ENCODE peak calls at places on chromosome 10, in six cellular contexts. One of them, this sample, is unnamed.

GRCh38 chr10:95168694-95169093 is 25.3 kb upstream of the ACSM6 start:
- DNase-seq in mammary epithelial cell: no peak
- DNase-seq in astrocyte: no peak
- DNase-seq in thyroid gland: no peak
- DNase-seq in adrenal gland: no peak
- DNase-seq in A549: no peak
- DNase-seq in this sample: no peak

GRCh38 chr10:76492026-76492425 is 1060.6 kb downstream of the LRMDA start:
- DNase-seq in mammary epithelial cell: peak
- DNase-seq in astrocyte: peak
- DNase-seq in thyroid gland: no peak
- DNase-seq in adrenal gland: no peak
- DNase-seq in A549: no peak
- DNase-seq in this sample: no peak

GRCh38 chr10:7111574-7111973 is 299.3 kb downstream of the SFMBT2 start:
- DNase-seq in mammary epithelial cell: peak
- DNase-seq in astrocyte: peak
- DNase-seq in thyroid gland: no peak
- DNase-seq in adrenal gland: no peak
- DNase-seq in A549: no peak
- DNase-seq in this sample: no peak

GRCh38 chr10:30127120-30127541 is 67.7 kb upstream of the JCAD start:
- DNase-seq in mammary epithelial cell: no peak
- DNase-seq in astrocyte: peak
- DNase-seq in thyroid gland: no peak
- DNase-seq in adrenal gland: no peak
- DNase-seq in A549: no peak
- DNase-seq in this sample: no peak

GRCh38 chr10:96082153-96082552 is 38.8 kb downstream of the CCNJ start:
- DNase-seq in mammary epithelial cell: no peak
- DNase-seq in astrocyte: no peak
- DNase-seq in thyroid gland: no peak
- DNase-seq in adrenal gland: no peak
- DNase-seq in A549: no peak
- DNase-seq in this sample: no peak

GRCh38 chr10:133100706-133101463 is 13.2 kb downstream of the ADGRA1 start:
- DNase-seq in mammary epithelial cell: no peak
- DNase-seq in astrocyte: no peak
- DNase-seq in thyroid gland: peak
- DNase-seq in adrenal gland: peak
- DNase-seq in A549: no peak
- DNase-seq in this sample: no peak

GRCh38 chr10:43105119-43105792 is 28.4 kb downstream of the RET start:
- DNase-seq in mammary epithelial cell: peak
- DNase-seq in astrocyte: peak
- DNase-seq in thyroid gland: peak
- DNase-seq in adrenal gland: peak
- DNase-seq in A549: peak
- DNase-seq in this sample: peak

GRCh38 chr10:4280481-4281206 is 495.6 kb upstream of the KLF6 start:
- DNase-seq in mammary epithelial cell: peak
- DNase-seq in astrocyte: peak
- DNase-seq in thyroid gland: no peak
- DNase-seq in adrenal gland: no peak
- DNase-seq in A549: no peak
- DNase-seq in this sample: no peak

GRCh38 chr10:67779455-67780205 is 58.4 kb downstream of the DNAJC12 start:
- DNase-seq in mammary epithelial cell: peak
- DNase-seq in astrocyte: peak
- DNase-seq in thyroid gland: peak
- DNase-seq in adrenal gland: peak
- DNase-seq in A549: peak
- DNase-seq in this sample: peak

GRCh38 chr10:65548046-65548445 is 1377.8 kb upstream of the LRRTM3 start:
- DNase-seq in mammary epithelial cell: no peak
- DNase-seq in astrocyte: no peak
- DNase-seq in thyroid gland: no peak
- DNase-seq in adrenal gland: no peak
- DNase-seq in A549: no peak
- DNase-seq in this sample: no peak

GRCh38 chr10:88205842-88206446 is 342.5 kb downstream of the PTEN start:
- DNase-seq in mammary epithelial cell: no peak
- DNase-seq in astrocyte: peak
- DNase-seq in thyroid gland: peak
- DNase-seq in adrenal gland: no peak
- DNase-seq in A549: no peak
- DNase-seq in this sample: no peak

GRCh38 chr10:27742926-27743735 is 2.5 kb downstream of the MKX start:
- DNase-seq in mammary epithelial cell: peak
- DNase-seq in astrocyte: no peak
- DNase-seq in thyroid gland: peak
- DNase-seq in adrenal gland: peak
- DNase-seq in A549: no peak
- DNase-seq in this sample: no peak

GRCh38 chr10:29590598-29591415 is 44.0 kb downstream of the SVIL start:
- DNase-seq in mammary epithelial cell: peak
- DNase-seq in astrocyte: peak
- DNase-seq in thyroid gland: no peak
- DNase-seq in adrenal gland: peak
- DNase-seq in A549: peak
- DNase-seq in this sample: no peak

GRCh38 chr10:47253030-47253637 is 46.9 kb upstream of the GDF10 start:
- DNase-seq in mammary epithelial cell: no peak
- DNase-seq in astrocyte: no peak
- DNase-seq in thyroid gland: no peak
- DNase-seq in adrenal gland: no peak
- DNase-seq in A549: no peak
- DNase-seq in this sample: peak

GRCh38 chr10:11091517-11092102 is 73.9 kb downstream of the CELF2 start:
- DNase-seq in mammary epithelial cell: no peak
- DNase-seq in astrocyte: no peak
- DNase-seq in thyroid gland: no peak
- DNase-seq in adrenal gland: no peak
- DNase-seq in A549: no peak
- DNase-seq in this sample: no peak

GRCh38 chr10:43686414-43686813 is 37.7 kb upstream of the ZNF32 start:
- DNase-seq in mammary epithelial cell: no peak
- DNase-seq in astrocyte: no peak
- DNase-seq in thyroid gland: no peak
- DNase-seq in adrenal gland: no peak
- DNase-seq in A549: no peak
- DNase-seq in this sample: no peak

GRCh38 chr10:1610986-1611770 is 126.1 kb downstream of the ADARB2 start:
- DNase-seq in mammary epithelial cell: no peak
- DNase-seq in astrocyte: no peak
- DNase-seq in thyroid gland: no peak
- DNase-seq in adrenal gland: no peak
- DNase-seq in A549: no peak
- DNase-seq in this sample: no peak

GRCh38 chr10:69409176-69409495 is 7.6 kb downstream of the TACR2 start:
- DNase-seq in mammary epithelial cell: no peak
- DNase-seq in astrocyte: no peak
- DNase-seq in thyroid gland: no peak
- DNase-seq in adrenal gland: no peak
- DNase-seq in A549: no peak
- DNase-seq in this sample: no peak

GRCh38 chr10:69406302-69406811 is 10.4 kb downstream of the TACR2 start:
- DNase-seq in mammary epithelial cell: peak
- DNase-seq in astrocyte: no peak
- DNase-seq in thyroid gland: peak
- DNase-seq in adrenal gland: peak
- DNase-seq in A549: no peak
- DNase-seq in this sample: no peak

GRCh38 chr10:69406816-69407580 is 9.7 kb downstream of the TACR2 start:
- DNase-seq in mammary epithelial cell: no peak
- DNase-seq in astrocyte: no peak
- DNase-seq in thyroid gland: no peak
- DNase-seq in adrenal gland: no peak
- DNase-seq in A549: no peak
- DNase-seq in this sample: no peak

GRCh38 chr10:69408318-69409175 is 8.2 kb downstream of the TACR2 start:
- DNase-seq in mammary epithelial cell: peak
- DNase-seq in astrocyte: peak
- DNase-seq in thyroid gland: peak
- DNase-seq in adrenal gland: peak
- DNase-seq in A549: peak
- DNase-seq in this sample: peak

GRCh38 chr10:69407621-69408301 is 9.0 kb downstream of the TACR2 start:
- DNase-seq in mammary epithelial cell: no peak
- DNase-seq in astrocyte: no peak
- DNase-seq in thyroid gland: no peak
- DNase-seq in adrenal gland: peak
- DNase-seq in A549: peak
- DNase-seq in this sample: no peak
- TF ChIP-seq CTCF in mammary epithelial cell: no peak
- TF ChIP-seq CTCF in astrocyte: no peak
- TF ChIP-seq CTCF in thyroid gland: no peak
- TF ChIP-seq CTCF in adrenal gland: no peak
- TF ChIP-seq CTCF in A549: peak
- TF ChIP-seq CTCF in this sample: no peak

DNA sequence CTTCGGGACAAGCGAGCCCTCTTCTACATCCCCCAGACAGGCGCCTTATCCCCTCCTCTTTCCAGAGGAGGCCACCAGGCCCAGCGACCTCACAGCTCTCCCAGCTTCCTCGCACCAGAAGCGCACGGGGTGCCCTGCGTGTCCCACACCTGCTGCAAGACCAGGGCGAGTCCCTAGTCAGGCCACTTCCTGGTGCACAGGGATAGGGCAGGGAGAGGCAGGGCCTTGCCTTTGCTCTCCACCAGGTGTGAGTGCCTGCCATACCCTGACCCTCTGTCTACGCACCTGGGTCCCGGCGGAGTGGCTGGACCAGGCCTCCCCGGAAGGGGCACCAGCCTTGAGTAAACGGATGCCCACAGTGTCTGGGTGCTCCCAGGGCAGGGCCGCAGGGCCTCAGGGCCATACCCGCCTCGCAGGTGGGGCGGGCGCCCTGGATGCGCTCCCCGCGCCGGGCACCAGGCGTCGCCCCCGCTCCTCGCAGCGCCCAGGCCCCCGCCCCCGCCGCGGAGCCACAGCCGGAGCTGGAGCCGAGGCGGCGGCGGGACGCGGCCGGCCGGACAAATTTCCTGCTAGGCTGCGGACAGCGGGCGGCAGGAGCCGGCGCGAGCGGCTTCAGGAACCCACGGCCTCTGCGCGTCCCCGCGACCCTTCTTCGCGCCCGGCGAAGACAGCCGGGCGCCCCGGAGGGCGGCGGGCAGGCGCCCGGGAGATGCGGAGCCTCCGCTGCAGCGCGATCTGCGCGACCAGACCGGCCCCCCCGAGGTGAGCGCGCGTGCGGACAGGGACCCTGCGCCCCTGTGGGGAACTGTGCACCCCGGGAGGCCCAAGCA is at the start of gene PTPRE:
- DNase-seq in mammary epithelial cell: peak
- DNase-seq in astrocyte: no peak
- DNase-seq in thyroid gland: peak
- DNase-seq in adrenal gland: peak
- DNase-seq in A549: peak
- DNase-seq in this sample: no peak
- H3K27ac ChIP-seq in mammary epithelial cell: no peak
- H3K27ac ChIP-seq in astrocyte: peak
- H3K27ac ChIP-seq in thyroid gland: peak
- H3K27ac ChIP-seq in adrenal gland: peak
- H3K27ac ChIP-seq in A549: peak
- H3K27ac ChIP-seq in this sample: peak

GRCh38 chr10:101139421-101139911 is 8.4 kb downstream of the TLX1 start:
- DNase-seq in mammary epithelial cell: no peak
- DNase-seq in astrocyte: no peak
- DNase-seq in thyroid gland: no peak
- DNase-seq in adrenal gland: no peak
- DNase-seq in A549: no peak
- DNase-seq in this sample: no peak
- TF ChIP-seq CTCF in mammary epithelial cell: peak
- TF ChIP-seq CTCF in astrocyte: peak
- TF ChIP-seq CTCF in thyroid gland: no peak
- TF ChIP-seq CTCF in adrenal gland: no peak
- TF ChIP-seq CTCF in A549: no peak
- TF ChIP-seq CTCF in this sample: no peak

GRCh38 chr10:59383908-59384307 is 21.6 kb upstream of the FAM13C start:
- DNase-seq in mammary epithelial cell: no peak
- DNase-seq in astrocyte: no peak
- DNase-seq in thyroid gland: no peak
- DNase-seq in adrenal gland: no peak
- DNase-seq in A549: no peak
- DNase-seq in this sample: no peak
- H3K27ac ChIP-seq in mammary epithelial cell: no peak
- H3K27ac ChIP-seq in astrocyte: no peak
- H3K27ac ChIP-seq in thyroid gland: no peak
- H3K27ac ChIP-seq in adrenal gland: no peak
- H3K27ac ChIP-seq in A549: no peak
- H3K27ac ChIP-seq in this sample: peak

DNA sequence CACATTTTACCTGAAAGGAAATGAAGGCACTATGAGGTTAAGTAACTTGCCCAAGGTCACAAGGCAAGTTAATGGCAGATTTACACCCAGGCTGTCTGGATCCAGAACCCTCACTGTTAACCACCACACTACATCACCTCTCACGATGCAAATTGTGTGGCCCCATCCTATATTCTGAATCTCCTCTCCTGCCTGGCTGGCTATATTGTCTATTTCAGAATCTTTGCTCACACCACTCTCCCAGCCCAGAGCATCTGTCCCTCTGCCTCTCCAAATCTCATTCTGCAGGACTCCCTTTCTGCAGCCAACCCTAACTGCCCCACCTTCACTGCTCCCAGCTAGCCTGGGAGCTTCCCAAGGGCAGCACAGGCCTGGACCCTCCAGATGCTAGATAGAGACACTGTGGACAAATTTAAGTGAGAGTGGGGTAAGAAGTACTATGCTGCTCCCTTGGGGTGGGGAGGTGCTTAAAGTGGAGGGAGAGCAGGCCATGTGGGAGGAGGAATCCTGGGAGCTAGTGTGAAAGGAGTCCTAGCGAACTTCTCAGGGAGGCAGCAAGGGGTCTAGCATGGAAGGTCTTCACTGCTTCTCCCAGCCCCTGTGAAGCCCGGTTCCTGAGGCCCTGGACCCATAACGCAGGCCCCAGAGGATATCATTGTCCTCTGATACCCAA is 786 bp downstream of the CUEDC2 start:
- DNase-seq in mammary epithelial cell: no peak
- DNase-seq in astrocyte: no peak
- DNase-seq in thyroid gland: no peak
- DNase-seq in adrenal gland: no peak
- DNase-seq in A549: no peak
- DNase-seq in this sample: no peak
- TF ChIP-seq CTCF in mammary epithelial cell: no peak
- TF ChIP-seq CTCF in astrocyte: no peak
- TF ChIP-seq CTCF in thyroid gland: no peak
- TF ChIP-seq CTCF in adrenal gland: no peak
- TF ChIP-seq CTCF in A549: no peak
- TF ChIP-seq CTCF in this sample: no peak

This sample was measured in right atrium auricular region.